ENCODE peak calls at places on chromosome 9, in eight cellular contexts. W is stomach, G is ovary, U is H1, S is transverse colon, F is HepG2, A is A549, R is SK-N-SH. M is an unnamed sample.

GRCh38 chr9:73683862-73684591 is 532.4 kb downstream of the ANXA1 start:
- DNase-seq in W (no peak), G (no peak), U (peak; percentile 23), S (no peak), F (peak; percentile 55), A (no peak), R (peak; percentile 1), M (no peak)

GRCh38 chr9:79592736-79593493 is 21.1 kb downstream of the TLE4 start:
- DNase-seq in W (no peak), G (no peak), U (no peak), S (no peak), F (no peak), A (no peak), R (no peak), M (no peak)

GRCh38 chr9:82680179-82680935 is 382.6 kb downstream of the RASEF start:
- DNase-seq in W (no peak), G (no peak), U (no peak), S (no peak), F (no peak), A (no peak), R (peak; percentile 48), M (no peak)

GRCh38 chr9:137294684-137295312 is 7.3 kb downstream of the NRARP start:
- DNase-seq in W (no peak), G (peak; percentile 11), U (no peak), S (peak; percentile 32), F (no peak), A (no peak), R (peak; percentile 67), M (no peak)

GRCh38 chr9:2269778-2270177 is 254.6 kb downstream of the SMARCA2 start:
- DNase-seq in W (no peak), G (no peak), U (no peak), S (no peak), F (no peak), A (no peak), R (no peak), M (no peak)

GRCh38 chr9:107465467-107466451 is 23.8 kb downstream of the KLF4 start:
- DNase-seq in W (peak; percentile 70), G (peak; percentile 65), U (no peak), S (peak; percentile 75), F (no peak), A (peak; percentile 84), R (peak; percentile 84), M (peak; percentile 91)

GRCh38 chr9:106860731-106861584 is 2.0 kb upstream of the ZNF462 start:
- DNase-seq in W (no peak), G (peak; percentile 49), U (no peak), S (peak; percentile 46), F (no peak), A (no peak), R (peak; percentile 65), M (no peak)

GRCh38 chr9:36315283-36315682 is 57.0 kb upstream of the GNE start:
- DNase-seq in W (no peak), G (no peak), U (no peak), S (no peak), F (no peak), A (no peak), R (no peak), M (no peak)

GRCh38 chr9:136937186-136938001 is 7.1 kb downstream of the FBXW5 start:
- DNase-seq in W (no peak), G (no peak), U (no peak), S (no peak), F (no peak), A (no peak), R (no peak), M (no peak)

GRCh38 chr9:75995066-75995465 is 104.6 kb downstream of the PCSK5 start:
- DNase-seq in W (no peak), G (no peak), U (no peak), S (no peak), F (no peak), A (no peak), R (no peak), M (no peak)

GRCh38 chr9:34562136-34562745 is 27.3 kb downstream of the CNTFR start:
- DNase-seq in W (no peak), G (no peak), U (no peak), S (no peak), F (no peak), A (no peak), R (peak; percentile 59), M (no peak)

GRCh38 chr9:137955224-137955570 is 77.6 kb downstream of the CACNA1B start:
- DNase-seq in W (no peak), G (no peak), U (no peak), S (no peak), F (no peak), A (no peak), R (no peak), M (no peak)

GRCh38 chr9:4927043-4927471 is 58.0 kb upstream of the JAK2 start:
- DNase-seq in W (no peak), G (no peak), U (peak; percentile 33), S (no peak), F (no peak), A (no peak), R (no peak), M (no peak)
- H3K4me3 ChIP-seq in W (no peak overlapping the region), G (no peak overlapping the region), U (no peak overlapping the region), S (no peak overlapping the region), F (no peak overlapping the region), A (no peak overlapping the region), R (no peak overlapping the region), M (no peak overlapping the region)

DNA sequence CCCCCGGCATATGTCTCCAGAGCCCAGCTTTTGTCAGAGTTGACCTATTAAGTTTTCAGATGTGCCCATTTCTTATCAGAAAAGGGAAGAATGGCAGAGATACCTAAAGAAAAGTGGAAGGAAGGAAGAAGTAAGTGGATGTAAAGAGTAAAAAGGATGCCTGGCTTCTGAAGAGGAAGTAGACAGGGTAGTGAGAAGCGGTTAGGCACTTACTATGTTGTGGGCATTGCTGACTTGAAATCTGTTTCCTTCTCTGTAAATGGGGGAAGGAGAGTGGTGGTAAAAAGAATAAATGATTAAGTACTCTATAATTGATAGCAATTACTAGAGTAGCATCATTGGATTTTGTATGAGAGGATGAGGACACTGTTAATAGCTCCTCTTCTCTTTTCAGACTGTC is 9.9 kb downstream of the ANP32B start:
- DNase-seq in W (no peak), G (no peak), U (no peak), S (no peak), F (no peak), A (no peak), R (no peak), M (no peak)
- TF ChIP-seq EP300 in W (no peak), G (no peak), U (no peak), S (no peak), F (no peak), A (no peak), R (no peak), M (no peak)

DNA sequence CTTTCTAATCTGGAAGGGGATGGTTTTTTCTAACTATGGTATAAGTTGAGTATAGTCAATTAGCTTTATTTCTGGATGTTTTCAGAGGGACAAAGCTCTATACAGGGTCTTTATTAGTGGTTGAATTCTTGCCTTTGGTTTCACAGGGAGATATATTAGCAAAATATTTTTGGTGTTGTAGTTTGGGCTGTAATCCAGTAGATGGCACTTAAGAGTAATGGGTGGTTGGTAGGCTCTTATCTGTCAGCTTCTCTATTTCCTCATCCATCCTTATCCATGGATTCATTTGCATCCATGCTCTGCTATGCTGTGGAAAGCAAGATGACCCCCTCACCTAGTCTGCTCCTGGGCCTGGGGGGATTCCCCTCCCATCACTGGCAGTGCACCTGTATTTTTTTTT is 363.6 kb upstream of the CYLC2 start:
- DNase-seq in W (no peak), G (no peak), U (no peak), S (no peak), F (peak; percentile 2), A (no peak), R (no peak), M (no peak)
- TF ChIP-seq CTCF in W (no peak), G (no peak), U (no peak), S (no peak), F (peak; percentile 38), A (no peak), R (peak; percentile 48), M (no peak)

GRCh38 chr9:19460258-19460657 is 51.4 kb downstream of the ACER2 start:
- DNase-seq in W (no peak), G (no peak), U (no peak), S (no peak), F (no peak), A (no peak), R (no peak), M (no peak)

GRCh38 chr9:19461135-19461534 is 52.3 kb downstream of the ACER2 start:
- DNase-seq in W (no peak), G (no peak), U (no peak), S (no peak), F (no peak), A (no peak), R (no peak), M (no peak)

GRCh38 chr9:19457694-19458009 is 48.8 kb downstream of the ACER2 start:
- DNase-seq in W (no peak), G (no peak), U (no peak), S (no peak), F (no peak), A (no peak), R (no peak), M (no peak)

GRCh38 chr9:19451240-19452087 is 42.7 kb downstream of the ACER2 start:
- DNase-seq in W (no peak), G (no peak), U (no peak), S (no peak), F (no peak), A (no peak), R (no peak), M (no peak)

GRCh38 chr9:19456996-19457693 is 48.3 kb downstream of the ACER2 start:
- DNase-seq in W (peak; percentile 68), G (peak; percentile 37), U (peak; percentile 65), S (peak; percentile 75), F (peak; percentile 66), A (peak; percentile 81), R (peak; percentile 84), M (peak; percentile 75)
- H3K4me3 ChIP-seq in W (peak overlapping the region; percentile 6), G (no peak overlapping the region), U (no peak overlapping the region), S (peak overlapping the region; percentile 29), F (peak overlapping the region; percentile 30), A (peak overlapping the region; percentile 25), R (peak overlapping the region; percentile 47), M (no peak overlapping the region)

M was measured in suprapubic skin.